ENCODE peak calls at places on chromosomes 11 and 22, in five cellular contexts. One of them, this sample, is unnamed.

GRCh38 chr11:68993546-68993945 is 12.8 kb upstream of the MRGPRD start:
- DNase-seq in activated gamma-delta T cell treated with Interleukin-2 at 50 U/mL for 16 hours: no peak
- DNase-seq in psoas muscle: no peak
- DNase-seq in BJ: no peak
- DNase-seq in naive thymus-derived CD8-positive, alpha-beta T cell: peak; percentile 9
- DNase-seq in this sample: no peak

GRCh38 chr11:48001438-48002021 is 21.2 kb downstream of the PTPRJ start:
- DNase-seq in activated gamma-delta T cell treated with Interleukin-2 at 50 U/mL for 16 hours: peak; percentile 83
- DNase-seq in psoas muscle: no peak
- DNase-seq in naive thymus-derived CD8-positive, alpha-beta T cell: peak; percentile 83
- DNase-seq in BJ: no peak
- DNase-seq in this sample: peak; percentile 42

GRCh38 chr11:13313005-13313819 is 35.6 kb downstream of the BMAL1 start:
- DNase-seq in naive thymus-derived CD8-positive, alpha-beta T cell: no peak
- DNase-seq in psoas muscle: no peak
- DNase-seq in activated gamma-delta T cell treated with Interleukin-2 at 50 U/mL for 16 hours: no peak
- DNase-seq in BJ: no peak
- DNase-seq in this sample: no peak

GRCh38 chr11:15473954-15474837 is 359.5 kb downstream of the INSC start:
- DNase-seq in activated gamma-delta T cell treated with Interleukin-2 at 50 U/mL for 16 hours: no peak
- DNase-seq in naive thymus-derived CD8-positive, alpha-beta T cell: no peak
- DNase-seq in BJ: no peak
- DNase-seq in psoas muscle: no peak
- DNase-seq in this sample: no peak

GRCh38 chr22:29072979-29073617 is at the start of gene KREMEN1:
- DNase-seq in psoas muscle: no peak
- DNase-seq in activated gamma-delta T cell treated with Interleukin-2 at 50 U/mL for 16 hours: no peak
- DNase-seq in naive thymus-derived CD8-positive, alpha-beta T cell: no peak
- DNase-seq in BJ: no peak
- DNase-seq in this sample: no peak

GRCh38 chr22:26367402-26368245 is 61.4 kb upstream of the ASPHD2 start:
- DNase-seq in naive thymus-derived CD8-positive, alpha-beta T cell: peak; percentile 61
- DNase-seq in BJ: no peak
- DNase-seq in psoas muscle: no peak
- DNase-seq in activated gamma-delta T cell treated with Interleukin-2 at 50 U/mL for 16 hours: peak; percentile 55
- DNase-seq in this sample: peak; percentile 80

GRCh38 chr11:23123766-23124165 is 263.5 kb upstream of the CCDC179 start:
- DNase-seq in activated gamma-delta T cell treated with Interleukin-2 at 50 U/mL for 16 hours: no peak
- DNase-seq in naive thymus-derived CD8-positive, alpha-beta T cell: no peak
- DNase-seq in BJ: no peak
- DNase-seq in psoas muscle: no peak
- DNase-seq in this sample: no peak

GRCh38 chr22:35307372-35307771 is 7.7 kb downstream of the TOM1 start:
- DNase-seq in psoas muscle: no peak
- DNase-seq in activated gamma-delta T cell treated with Interleukin-2 at 50 U/mL for 16 hours: no peak
- DNase-seq in naive thymus-derived CD8-positive, alpha-beta T cell: no peak
- DNase-seq in BJ: no peak
- DNase-seq in this sample: no peak

GRCh38 chr22:44535362-44536095 is 37.5 kb upstream of the RTL6 start:
- DNase-seq in activated gamma-delta T cell treated with Interleukin-2 at 50 U/mL for 16 hours: no peak
- DNase-seq in BJ: no peak
- DNase-seq in naive thymus-derived CD8-positive, alpha-beta T cell: no peak
- DNase-seq in psoas muscle: no peak
- DNase-seq in this sample: no peak

GRCh38 chr11:105609341-105609781 is 512 bp upstream of the GRIA4 start:
- DNase-seq in activated gamma-delta T cell treated with Interleukin-2 at 50 U/mL for 16 hours: no peak
- DNase-seq in psoas muscle: no peak
- DNase-seq in BJ: no peak
- DNase-seq in naive thymus-derived CD8-positive, alpha-beta T cell: no peak
- DNase-seq in this sample: no peak

This sample was measured in B cell.